ENCODE peak calls at places on chromosomes 7 and 10, in four cellular contexts. J is body of pancreas, V is HepG2, Y is psoas muscle. I is an unnamed sample.

GRCh38 chr7:88546808-88547207 is 212.7 kb upstream of the ZNF804B start:
- DNase-seq in V (peak; percentile 58), J (peak; percentile 48), Y (no peak), I (no peak)

GRCh38 chr10:86106616-86107015 is 260.0 kb downstream of the GRID1 start:
- DNase-seq in J (no peak), V (no peak), Y (no peak), I (no peak)

GRCh38 chr10:44648691-44649090 is 262.4 kb upstream of the TMEM72 start:
- DNase-seq in V (no peak), J (no peak), Y (no peak), I (no peak)

GRCh38 chr10:12333382-12334185 is 15.8 kb upstream of the CAMK1D start:
- DNase-seq in Y (peak; percentile 76), J (peak; percentile 71), V (no peak), I (peak; percentile 5)

GRCh38 chr10:101766753-101767599 is 8.9 kb downstream of the FGF8 start:
- DNase-seq in J (no peak), V (no peak), Y (no peak), I (no peak)

GRCh38 chr10:104638861-104639594 is 2.1 kb upstream of the SORCS3 start:
- DNase-seq in J (no peak), V (no peak), Y (no peak), I (no peak)

GRCh38 chr10:93954726-93955363 is 38.9 kb upstream of the PLCE1 start:
- DNase-seq in V (no peak), Y (no peak), J (no peak), I (no peak)

GRCh38 chr7:46685051-46685450 is 764.0 kb upstream of the IGFBP3 start:
- DNase-seq in J (peak; percentile 36), V (no peak), Y (no peak), I (no peak)

GRCh38 chr10:14543048-14543903 is 212.6 kb upstream of the FRMD4A start:
- DNase-seq in Y (no peak), J (no peak), V (no peak), I (peak; percentile 65)

GRCh38 chr10:52573347-52573746 is 199.2 kb downstream of the MBL2 start:
- DNase-seq in J (no peak), Y (no peak), V (no peak), I (no peak)

GRCh38 chr10:52571516-52572182 is 200.9 kb downstream of the MBL2 start:
- DNase-seq in Y (no peak), J (no peak), V (no peak), I (no peak)

GRCh38 chr10:52571018-52571417 is 201.6 kb downstream of the MBL2 start:
- DNase-seq in Y (no peak), V (no peak), J (no peak), I (no peak)

GRCh38 chr10:52568309-52568708 is 204.3 kb downstream of the MBL2 start:
- DNase-seq in Y (no peak), V (no peak), J (no peak), I (no peak)

DNA sequence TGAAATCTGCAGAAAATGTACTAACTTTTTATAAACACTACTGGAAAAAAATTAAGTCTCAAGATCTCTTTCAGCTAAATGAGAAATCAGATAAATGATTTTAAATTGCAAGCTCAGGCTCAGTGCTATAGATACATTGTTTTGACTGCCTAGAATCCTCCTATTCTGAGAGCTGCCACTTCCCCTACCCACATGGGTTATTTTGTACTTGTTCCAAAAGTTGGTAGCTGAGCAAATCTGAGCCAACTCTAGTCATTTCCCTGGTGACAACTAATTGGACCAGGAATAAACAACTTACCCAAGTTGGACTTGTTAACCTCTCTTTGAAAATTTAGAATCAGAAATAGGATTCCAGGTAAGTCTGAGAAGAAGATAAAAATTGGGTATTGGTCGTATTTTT is 202.1 kb downstream of the MBL2 start:
- DNase-seq in J (no peak), V (no peak), Y (no peak), I (no peak)
- H3K27ac ChIP-seq in J (no peak overlapping the region), V (no peak overlapping the region), Y (no peak overlapping the region), I (no peak overlapping the region)

DNA sequence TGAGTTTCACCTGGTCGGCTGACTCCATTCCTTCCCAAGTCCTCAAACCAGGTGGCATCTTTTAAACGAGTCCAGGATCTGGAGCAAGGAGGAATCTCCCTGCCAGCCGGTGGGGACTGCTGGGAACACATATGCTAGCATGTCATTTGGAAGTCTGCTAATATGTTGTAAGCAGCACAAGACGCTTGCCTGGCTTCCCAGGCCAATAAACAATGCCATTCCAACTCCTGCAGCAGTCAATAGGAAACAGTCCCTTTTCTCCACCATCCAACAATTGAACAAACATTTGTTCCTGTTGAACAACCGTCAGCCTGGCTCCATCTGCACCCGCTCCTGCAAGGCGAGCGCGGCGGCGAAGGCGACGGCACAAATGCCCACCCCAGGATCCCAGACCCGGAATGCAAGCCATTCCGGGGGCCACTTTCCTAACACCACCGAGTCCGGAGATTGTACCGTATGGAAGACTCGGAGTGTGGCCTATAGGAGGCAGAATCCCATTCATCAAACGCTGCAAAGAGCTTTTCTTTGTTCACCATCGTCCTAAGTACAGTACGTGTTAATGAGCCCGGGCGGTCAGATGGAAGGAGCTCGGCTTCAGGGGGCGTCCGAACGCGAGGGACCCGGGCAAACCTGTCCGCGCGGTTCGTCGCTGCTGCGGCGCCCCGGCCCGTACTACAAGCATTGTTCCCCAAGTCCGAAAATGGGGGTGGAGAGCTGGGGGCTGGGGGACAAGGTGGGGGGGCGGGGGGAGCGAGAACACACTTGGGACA is 1.6 kb downstream of the FAM53B start:
- DNase-seq in V (peak; percentile 57), J (no peak), Y (peak; percentile 24), I (peak; percentile 60)
- H3K27ac ChIP-seq in V (peak overlapping the region; percentile 70), J (peak overlapping the region; percentile 2), Y (peak overlapping the region; percentile 95), I (peak overlapping the region; percentile 99)

GRCh38 chr10:89001428-89002072 is 11.0 kb downstream of the FAS start:
- DNase-seq in J (no peak), V (no peak), Y (no peak), I (no peak)
- H3K27ac ChIP-seq in J (no peak overlapping the region), V (no peak overlapping the region), Y (no peak overlapping the region), I (peak overlapping the region; percentile 15)

DNA sequence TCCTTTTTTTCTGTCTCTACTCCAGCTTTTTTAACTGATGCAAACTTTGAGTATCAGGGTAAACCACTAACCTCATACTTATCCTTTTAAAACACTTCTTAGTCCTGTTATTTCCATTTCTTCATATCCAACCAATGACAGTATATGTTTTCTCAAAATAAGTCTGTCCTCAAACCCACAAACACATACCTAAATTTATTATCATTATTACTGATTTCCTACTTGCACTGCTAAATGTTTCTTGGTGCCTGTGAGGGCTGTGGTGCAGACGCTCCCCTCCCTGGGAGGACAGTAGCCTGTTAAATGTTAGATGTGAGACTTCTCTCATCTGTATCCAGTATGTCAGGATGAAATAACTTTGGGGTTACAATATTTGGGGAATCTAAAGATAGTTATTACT is 257.9 kb downstream of the KLF6 start:
- DNase-seq in J (no peak), Y (no peak), V (no peak), I (no peak)
- H3K27ac ChIP-seq in J (no peak overlapping the region), Y (peak overlapping the region; percentile 61), V (no peak overlapping the region), I (no peak overlapping the region)

I was measured in small intestine.